ENCODE peak calls at places on chromosomes 6 and 20, in four cellular contexts. One of them, this sample, is unnamed.
A peak's percentile ranks its signal among the peaks of the same experiment; 100 is the strongest.

GRCh38 chr6:134735461-134735860 is 214.4 kb downstream of the ALDH8A1 start:
- DNase-seq in heart left ventricle: no peak
- DNase-seq in gastrocnemius medialis: no peak
- DNase-seq in breast epithelium: no peak
- DNase-seq in this sample: no peak

GRCh38 chr6:39361657-39362486 is 39.4 kb upstream of the KCNK16 start:
- DNase-seq in heart left ventricle: peak; percentile 45
- DNase-seq in gastrocnemius medialis: peak; percentile 44
- DNase-seq in breast epithelium: no peak
- DNase-seq in this sample: peak; percentile 75

GRCh38 chr6:90978046-90978445 is 391.2 kb upstream of the MAP3K7 start:
- DNase-seq in heart left ventricle: no peak
- DNase-seq in gastrocnemius medialis: no peak
- DNase-seq in breast epithelium: no peak
- DNase-seq in this sample: no peak

GRCh38 chr6:154536922-154537449 is 26.5 kb upstream of the CNKSR3 start:
- DNase-seq in heart left ventricle: no peak
- DNase-seq in gastrocnemius medialis: no peak
- DNase-seq in breast epithelium: no peak
- DNase-seq in this sample: no peak

GRCh38 chr6:7008451-7008988 is 99.2 kb upstream of the RREB1 start:
- DNase-seq in heart left ventricle: no peak
- DNase-seq in gastrocnemius medialis: no peak
- DNase-seq in breast epithelium: no peak
- DNase-seq in this sample: no peak

GRCh38 chr6:7532232-7532631 is 9.2 kb upstream of the DSP start:
- DNase-seq in heart left ventricle: no peak
- DNase-seq in gastrocnemius medialis: no peak
- DNase-seq in breast epithelium: peak; percentile 78
- DNase-seq in this sample: no peak

GRCh38 chr6:43334466-43335095 is 26.0 kb upstream of the CRIP3 start:
- DNase-seq in heart left ventricle: no peak
- DNase-seq in gastrocnemius medialis: no peak
- DNase-seq in breast epithelium: no peak
- DNase-seq in this sample: no peak

GRCh38 chr6:27091661-27092315 is 155.7 kb upstream of the PRSS16 start:
- DNase-seq in heart left ventricle: no peak
- DNase-seq in gastrocnemius medialis: no peak
- DNase-seq in breast epithelium: no peak
- DNase-seq in this sample: peak; percentile 58

GRCh38 chr20:45834797-45835161 is 1.2 kb downstream of the SNX21 start:
- DNase-seq in heart left ventricle: no peak
- DNase-seq in gastrocnemius medialis: peak; percentile 62
- DNase-seq in breast epithelium: no peak
- DNase-seq in this sample: no peak

GRCh38 chr20:44606725-44607441 is 24.5 kb downstream of the PKIG start:
- DNase-seq in heart left ventricle: no peak
- DNase-seq in gastrocnemius medialis: no peak
- DNase-seq in breast epithelium: no peak
- DNase-seq in this sample: no peak

GRCh38 chr20:38354227-38354626 is 7.9 kb downstream of the LBP start:
- DNase-seq in heart left ventricle: no peak
- DNase-seq in gastrocnemius medialis: no peak
- DNase-seq in breast epithelium: no peak
- DNase-seq in this sample: no peak
- H3K4me3 ChIP-seq in heart left ventricle: no peak overlapping the region
- H3K4me3 ChIP-seq in gastrocnemius medialis: no peak overlapping the region
- H3K4me3 ChIP-seq in breast epithelium: no peak overlapping the region
- H3K4me3 ChIP-seq in this sample: no peak overlapping the region

DNA sequence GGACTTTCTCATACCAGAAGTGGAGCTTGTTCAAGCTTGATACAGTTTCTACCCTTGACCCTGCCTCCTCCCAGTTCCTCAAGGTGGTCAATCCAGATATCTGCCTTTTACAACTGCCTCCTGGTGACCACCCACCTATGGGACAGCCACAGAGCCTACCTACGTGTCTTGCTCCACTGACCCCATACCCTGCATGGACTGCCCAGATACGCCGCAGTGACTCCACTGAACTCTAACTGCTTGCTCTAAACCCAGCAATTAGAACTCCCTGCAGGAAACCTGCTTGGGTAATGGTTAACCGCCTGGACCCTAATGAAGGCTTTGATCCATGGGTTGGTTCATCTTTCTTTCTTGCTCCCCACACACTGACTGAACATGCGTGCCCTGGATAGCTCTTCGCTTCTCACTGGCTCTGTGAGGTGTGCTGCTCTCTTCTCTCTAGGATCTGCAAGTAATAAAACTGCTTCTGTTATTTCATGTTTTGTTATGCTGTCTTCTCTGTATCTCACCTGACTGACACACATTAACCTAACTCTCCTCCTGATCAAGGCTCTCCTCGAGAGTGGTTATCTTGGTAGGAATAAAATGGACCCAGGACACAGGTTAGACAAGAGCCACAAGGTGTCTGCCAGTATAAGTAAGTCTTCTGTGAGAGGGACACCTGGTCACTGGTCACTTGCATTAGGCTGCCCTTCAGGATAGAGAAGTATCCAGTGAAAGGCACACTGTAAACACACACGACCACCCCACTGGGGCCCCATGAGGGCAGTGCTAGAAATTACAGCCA is 79.2 kb downstream of the CHD6 start:
- DNase-seq in heart left ventricle: no peak
- DNase-seq in gastrocnemius medialis: no peak
- DNase-seq in breast epithelium: no peak
- DNase-seq in this sample: no peak
- TF ChIP-seq POLR2A in heart left ventricle: no peak
- TF ChIP-seq POLR2A in gastrocnemius medialis: no peak
- TF ChIP-seq POLR2A in breast epithelium: no peak
- TF ChIP-seq POLR2A in this sample: no peak

GRCh38 chr6:31586013-31586412 is at the start of gene LST1:
- DNase-seq in heart left ventricle: peak; percentile 36
- DNase-seq in gastrocnemius medialis: no peak
- DNase-seq in breast epithelium: no peak
- DNase-seq in this sample: no peak

GRCh38 chr6:31586596-31586995 is 519 bp downstream of the LST1 start:
- DNase-seq in heart left ventricle: no peak
- DNase-seq in gastrocnemius medialis: no peak
- DNase-seq in breast epithelium: no peak
- DNase-seq in this sample: no peak

GRCh38 chr6:31592396-31592771 is 422 bp downstream of the NCR3 start:
- DNase-seq in heart left ventricle: no peak
- DNase-seq in gastrocnemius medialis: no peak
- DNase-seq in breast epithelium: no peak
- DNase-seq in this sample: no peak

GRCh38 chr6:31587791-31588777 is 2.0 kb downstream of the LST1 start:
- DNase-seq in heart left ventricle: no peak
- DNase-seq in gastrocnemius medialis: no peak
- DNase-seq in breast epithelium: no peak
- DNase-seq in this sample: no peak

GRCh38 chr6:31588871-31589650 is 3.0 kb downstream of the LST1 start:
- DNase-seq in heart left ventricle: no peak
- DNase-seq in gastrocnemius medialis: no peak
- DNase-seq in breast epithelium: no peak
- DNase-seq in this sample: no peak
- H3K4me3 ChIP-seq in heart left ventricle: no peak overlapping the region
- H3K4me3 ChIP-seq in gastrocnemius medialis: no peak overlapping the region
- H3K4me3 ChIP-seq in breast epithelium: no peak overlapping the region
- H3K4me3 ChIP-seq in this sample: no peak overlapping the region

DNA sequence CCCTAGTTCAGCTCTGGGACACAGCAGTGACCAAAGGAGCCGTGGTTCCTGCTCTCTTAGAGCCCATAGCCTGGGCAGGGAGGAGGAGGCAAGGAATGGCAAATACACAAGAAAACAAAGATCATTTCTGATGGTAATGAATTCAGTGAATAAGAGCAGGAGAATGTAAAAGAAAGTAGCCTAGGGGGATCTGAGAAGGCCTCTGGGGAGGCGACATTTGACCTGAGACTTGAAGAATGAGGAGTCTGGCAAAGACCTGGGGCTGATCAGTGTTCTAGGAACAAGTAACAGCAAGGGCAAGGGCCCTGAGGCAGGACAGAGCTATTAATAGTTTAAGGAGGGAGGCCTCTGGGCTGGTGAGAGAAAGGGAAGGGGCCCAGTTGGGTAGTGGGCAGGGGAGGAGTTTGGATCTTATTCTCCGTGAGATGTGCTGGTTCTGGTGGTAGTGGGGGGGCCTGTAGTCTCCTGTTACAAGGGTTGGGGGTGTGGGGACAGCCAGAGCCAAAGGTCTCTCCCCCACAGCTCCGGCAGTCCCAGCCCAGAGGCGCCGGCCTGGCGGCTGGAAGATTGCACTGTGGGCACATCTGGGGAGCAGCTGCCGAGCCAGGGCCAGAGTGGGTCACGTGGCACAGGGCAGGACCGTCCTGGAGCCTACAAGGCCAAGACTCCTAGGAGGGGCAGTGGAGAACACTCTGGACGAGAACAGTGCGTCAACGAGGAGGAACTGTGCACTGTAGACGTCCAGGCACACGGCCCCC is 9.3 kb upstream of the ID1 start:
- DNase-seq in heart left ventricle: peak; percentile 89
- DNase-seq in gastrocnemius medialis: peak; percentile 69
- DNase-seq in breast epithelium: peak; percentile 72
- DNase-seq in this sample: peak; percentile 79
- TF ChIP-seq POLR2A in heart left ventricle: no peak
- TF ChIP-seq POLR2A in gastrocnemius medialis: no peak
- TF ChIP-seq POLR2A in breast epithelium: no peak
- TF ChIP-seq POLR2A in this sample: no peak

GRCh38 chr6:121223212-121223611 is 111.1 kb downstream of the TBC1D32 start:
- DNase-seq in heart left ventricle: no peak
- DNase-seq in gastrocnemius medialis: no peak
- DNase-seq in breast epithelium: no peak
- DNase-seq in this sample: no peak
- H3K4me3 ChIP-seq in heart left ventricle: no peak overlapping the region
- H3K4me3 ChIP-seq in gastrocnemius medialis: no peak overlapping the region
- H3K4me3 ChIP-seq in breast epithelium: no peak overlapping the region
- H3K4me3 ChIP-seq in this sample: no peak overlapping the region

DNA sequence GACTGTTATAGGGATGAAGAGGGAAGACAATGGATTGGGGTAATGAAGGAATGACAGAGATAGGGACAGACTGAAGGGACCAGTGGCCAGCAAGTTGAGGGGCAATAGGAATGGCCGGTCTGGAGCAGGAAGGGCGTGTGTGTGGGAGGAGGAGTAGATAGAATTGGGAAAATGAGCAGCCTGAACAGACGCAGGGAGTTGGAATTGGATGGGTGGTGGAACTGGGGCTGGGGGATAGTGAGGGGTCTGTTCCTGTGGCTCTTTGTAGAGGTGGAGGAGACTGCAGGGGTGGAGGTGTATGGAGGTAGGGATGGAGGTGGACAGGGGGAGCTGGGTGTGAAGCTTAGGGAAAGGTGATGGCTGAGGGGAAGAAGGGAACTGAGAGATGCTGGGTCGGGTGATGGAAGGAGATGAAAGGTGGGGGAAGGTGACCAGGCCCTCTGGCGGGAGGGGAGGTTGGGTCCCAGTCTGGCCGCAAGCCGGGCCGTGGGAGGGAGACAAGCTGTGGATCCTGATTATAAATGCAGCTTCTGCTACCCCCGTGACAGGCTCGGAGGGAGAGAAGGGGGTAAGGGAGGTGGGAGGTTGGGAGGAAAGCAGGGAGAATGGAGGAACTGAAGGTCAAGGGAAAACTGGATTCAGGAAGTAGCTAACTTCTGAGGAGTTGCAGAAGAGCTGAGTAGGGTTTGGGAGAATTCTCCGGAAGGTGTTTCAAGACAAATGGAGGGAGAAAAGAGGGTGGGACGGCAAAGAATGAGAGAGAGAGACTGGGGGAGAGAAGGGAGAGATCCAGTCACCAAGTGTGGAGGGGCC is 5.2 kb downstream of the SYNGAP1 start:
- DNase-seq in heart left ventricle: no peak
- DNase-seq in gastrocnemius medialis: no peak
- DNase-seq in breast epithelium: no peak
- DNase-seq in this sample: no peak
- TF ChIP-seq POLR2A in heart left ventricle: no peak
- TF ChIP-seq POLR2A in gastrocnemius medialis: no peak
- TF ChIP-seq POLR2A in breast epithelium: no peak
- TF ChIP-seq POLR2A in this sample: no peak

DNA sequence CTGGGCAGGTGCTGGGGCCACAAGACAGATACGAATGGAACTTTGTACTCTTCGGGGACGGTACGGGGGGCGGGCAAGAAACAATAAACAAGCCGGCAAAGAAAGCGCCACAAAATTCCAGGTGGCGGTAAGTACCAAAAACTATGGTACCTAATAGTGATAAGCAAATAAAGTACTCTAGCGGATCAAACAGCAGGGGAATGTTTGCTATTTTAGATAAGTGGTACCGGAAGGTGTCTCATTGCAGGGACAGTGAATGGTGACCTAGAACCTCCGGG is 15.1 kb upstream of the RIPK1 start:
- DNase-seq in heart left ventricle: no peak
- DNase-seq in gastrocnemius medialis: no peak
- DNase-seq in breast epithelium: no peak
- DNase-seq in this sample: no peak
- H3K4me3 ChIP-seq in heart left ventricle: peak overlapping the region; percentile 55
- H3K4me3 ChIP-seq in gastrocnemius medialis: peak overlapping the region; percentile 52
- H3K4me3 ChIP-seq in breast epithelium: peak overlapping the region; percentile 65
- H3K4me3 ChIP-seq in this sample: peak overlapping the region; percentile 60

GRCh38 chr6:157823001-157823522 is at the start of gene SNX9:
- DNase-seq in heart left ventricle: peak; percentile 86
- DNase-seq in gastrocnemius medialis: peak; percentile 68
- DNase-seq in breast epithelium: peak; percentile 77
- DNase-seq in this sample: peak; percentile 86
- TF ChIP-seq POLR2A in heart left ventricle: no peak
- TF ChIP-seq POLR2A in gastrocnemius medialis: peak; percentile 73
- TF ChIP-seq POLR2A in breast epithelium: no peak
- TF ChIP-seq POLR2A in this sample: no peak